ENCODE peak calls at places on chromosomes 7 and 10, in five cellular contexts. M is SK-N-SH, W is lower lobe of right lung, V is cardiac muscle cell, Z is foreskin fibroblast. F is an unnamed sample.

GRCh38 chr7:142181211-142181610 is 69.7 kb downstream of the MGAM2 start:
- DNase-seq in M (no peak), W (no peak), V (no peak), Z (no peak), F (no peak)

GRCh38 chr10:23192741-23193434 is 776 bp downstream of the PTF1A start:
- DNase-seq in M (peak; percentile 73), W (no peak), V (no peak), Z (no peak), F (no peak)

GRCh38 chr7:30816291-30817059 is 45.3 kb downstream of the MINDY4 start:
- DNase-seq in M (no peak), W (no peak), V (peak; percentile 74), Z (no peak), F (no peak)

GRCh38 chr7:123425246-123425645 is 109.1 kb downstream of the IQUB start:
- DNase-seq in M (no peak), W (no peak), V (no peak), Z (no peak), F (no peak)

GRCh38 chr7:99094369-99094768 is 49.5 kb downstream of the SMURF1 start:
- DNase-seq in M (no peak), W (no peak), V (no peak), Z (peak; percentile 16), F (no peak)

GRCh38 chr7:139682136-139683013 is 95.4 kb downstream of the HIPK2 start:
- DNase-seq in M (no peak), W (no peak), V (peak; percentile 54), Z (peak; percentile 75), F (no peak)

GRCh38 chr10:670038-670437 is 19.4 kb downstream of the DIP2C start:
- DNase-seq in M (no peak), W (no peak), V (no peak), Z (no peak), F (no peak)

GRCh38 chr7:23546897-23547572 is 15.3 kb upstream of the TRA2A start:
- DNase-seq in M (peak; percentile 83), W (peak; percentile 55), V (peak; percentile 95), Z (peak; percentile 74), F (peak; percentile 26)

GRCh38 chr10:35391153-35391953 is 55.0 kb downstream of the CCNY start:
- DNase-seq in M (no peak), W (no peak), V (no peak), Z (no peak), F (no peak)

GRCh38 chr7:20376796-20377195 is 46.1 kb downstream of the ITGB8 start:
- DNase-seq in M (no peak), W (no peak), V (no peak), Z (no peak), F (no peak)

GRCh38 chr7:137772748-137773147 is 74.0 kb downstream of the DGKI start:
- DNase-seq in M (no peak), W (no peak), V (peak; percentile 46), Z (peak; percentile 95), F (no peak)

GRCh38 chr10:33179056-33179455 is 155.4 kb downstream of the NRP1 start:
- DNase-seq in M (no peak), W (no peak), V (no peak), Z (no peak), F (no peak)

GRCh38 chr7:99267530-99268360 is 4.9 kb upstream of the MYH16 start:
- DNase-seq in M (no peak), W (no peak), V (peak; percentile 68), Z (peak; percentile 88), F (no peak)

GRCh38 chr10:99658622-99659030 is 683 bp upstream of the ENTPD7 start:
- DNase-seq in M (peak; percentile 31), W (peak; percentile 84), V (peak; percentile 50), Z (peak; percentile 41), F (no peak)

GRCh38 chr7:5495581-5496375 is 72.1 kb upstream of the TNRC18 start:
- DNase-seq in M (no peak), W (no peak), V (no peak), Z (no peak), F (no peak)

GRCh38 chr7:156173748-156174353 is 361.6 kb upstream of the SHH start:
- DNase-seq in M (no peak), W (no peak), V (no peak), Z (no peak), F (no peak)

GRCh38 chr10:75605096-75605495 is 173.7 kb downstream of the LRMDA start:
- DNase-seq in M (no peak), W (no peak), V (no peak), Z (no peak), F (no peak)

GRCh38 chr7:138075350-138075749 is 909 bp upstream of the AKR1D1 start:
- DNase-seq in M (no peak), W (no peak), V (no peak), Z (no peak), F (no peak)

GRCh38 chr7:12570529-12571461 is at the start of gene SCIN:
- DNase-seq in M (peak; percentile 73), W (peak; percentile 68), V (peak; percentile 22), Z (no peak), F (no peak)

GRCh38 chr10:119750391-119751230 is 24.8 kb downstream of the INPP5F start:
- DNase-seq in M (peak; percentile 75), W (peak; percentile 56), V (peak; percentile 89), Z (peak; percentile 68), F (no peak)

GRCh38 chr10:16441106-16441850 is 4.5 kb downstream of the PTER start:
- DNase-seq in M (peak; percentile 10), W (no peak), V (peak; percentile 11), Z (peak; percentile 27), F (no peak)

GRCh38 chr10:351770-352318 is 216.6 kb downstream of the ZMYND11 start:
- DNase-seq in M (no peak), W (no peak), V (no peak), Z (no peak), F (no peak)

GRCh38 chr7:108165726-108166125 is 35.6 kb upstream of the LAMB4 start:
- DNase-seq in M (no peak), W (no peak), V (peak; percentile 39), Z (no peak), F (no peak)

GRCh38 chr7:64888561-64888900 is 14.5 kb upstream of the ZNF273 start:
- DNase-seq in M (peak; percentile 31), W (no peak), V (no peak), Z (no peak), F (peak; percentile 3)

GRCh38 chr10:32976338-32976737 is 18.3 kb upstream of the ITGB1 start:
- DNase-seq in M (no peak), W (no peak), V (no peak), Z (no peak), F (no peak)

GRCh38 chr10:69065406-69066361 is 22.2 kb upstream of the SRGN start:
- DNase-seq in M (no peak), W (no peak), V (peak; percentile 93), Z (peak; percentile 40), F (no peak)

GRCh38 chr7:15130666-15131541 is 228.4 kb upstream of the DGKB start:
- DNase-seq in M (no peak), W (no peak), V (peak; percentile 49), Z (peak; percentile 28), F (no peak)

GRCh38 chr7:1674161-1675035 is 4.3 kb downstream of the ELFN1 start:
- DNase-seq in M (peak; percentile 27), W (peak; percentile 22), V (no peak), Z (no peak), F (no peak)

GRCh38 chr7:70681111-70681846 is 450.7 kb upstream of the GALNT17 start:
- DNase-seq in M (no peak), W (no peak), V (no peak), Z (no peak), F (no peak)

GRCh38 chr10:90224791-90225566 is 523.6 kb downstream of the KIF20B start:
- DNase-seq in M (no peak), W (no peak), V (peak; percentile 73), Z (no peak), F (no peak)

GRCh38 chr10:118986815-118987790 is 42.4 kb upstream of the NANOS1 start:
- DNase-seq in M (no peak), W (no peak), V (no peak), Z (no peak), F (no peak)

GRCh38 chr7:106999023-106999422 is 45.5 kb upstream of the PRKAR2B start:
- DNase-seq in M (no peak), W (no peak), V (peak; percentile 49), Z (no peak), F (no peak)

GRCh38 chr10:48594799-48595198 is 10.1 kb downstream of the ARHGAP22 start:
- DNase-seq in M (no peak), W (no peak), V (no peak), Z (no peak), F (no peak)

GRCh38 chr10:97771055-97771811 is 566 bp downstream of the SFRP5 start:
- DNase-seq in M (peak; percentile 84), W (no peak), V (peak; percentile 40), Z (peak; percentile 19), F (no peak)

DNA sequence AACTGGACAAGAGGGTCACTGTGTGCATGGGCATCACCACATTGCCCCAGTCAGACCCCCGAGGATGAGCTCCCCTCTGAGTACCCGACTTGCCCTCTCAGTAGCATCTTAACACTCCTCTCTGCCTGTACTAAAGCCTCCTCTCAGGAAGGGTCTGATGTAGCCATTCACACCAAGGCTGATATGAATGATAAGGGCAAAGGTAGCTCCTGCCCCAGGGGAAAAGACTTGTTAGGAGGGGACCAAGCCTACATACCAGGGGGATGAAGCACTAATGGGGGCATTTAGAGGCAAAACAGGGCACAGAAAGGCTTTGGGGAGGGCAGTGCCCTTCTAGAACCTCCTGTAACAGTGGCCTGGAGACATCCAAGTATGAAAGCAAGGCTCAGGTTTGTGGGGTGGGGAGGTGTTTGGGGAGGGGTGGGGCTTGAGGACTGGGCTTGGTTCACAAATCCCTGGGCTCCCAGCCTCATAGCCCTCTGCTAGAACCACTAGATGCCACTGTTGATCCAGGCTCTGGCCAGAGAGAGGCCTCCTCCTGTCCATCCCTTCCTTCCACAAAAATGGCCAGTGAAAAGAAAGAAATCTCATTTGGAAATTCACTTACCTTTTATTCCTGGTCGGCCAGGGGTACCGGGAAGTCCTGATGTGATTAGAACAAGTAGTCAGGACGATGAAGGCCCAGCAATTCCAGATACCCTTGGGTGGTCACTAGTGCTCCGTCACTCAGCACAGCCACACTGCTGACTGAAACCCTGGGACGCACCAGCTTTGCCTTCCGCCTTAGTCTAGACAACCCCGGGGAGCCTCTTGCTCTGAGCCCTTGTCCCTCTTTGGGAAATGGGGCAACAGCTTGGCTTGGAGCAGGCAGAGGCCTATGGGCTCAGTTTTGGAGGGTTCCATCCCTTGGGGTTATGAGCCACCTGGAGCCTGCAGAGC is 40.3 kb downstream of the COL17A1 start:
- DNase-seq in M (peak; percentile 74), W (no peak), V (peak; percentile 82), Z (peak; percentile 67), F (no peak)
- TF ChIP-seq CTCF in M (peak; percentile 77), W (peak; percentile 66), V (peak; percentile 87), Z (peak; percentile 90), F (peak; percentile 36)

DNA sequence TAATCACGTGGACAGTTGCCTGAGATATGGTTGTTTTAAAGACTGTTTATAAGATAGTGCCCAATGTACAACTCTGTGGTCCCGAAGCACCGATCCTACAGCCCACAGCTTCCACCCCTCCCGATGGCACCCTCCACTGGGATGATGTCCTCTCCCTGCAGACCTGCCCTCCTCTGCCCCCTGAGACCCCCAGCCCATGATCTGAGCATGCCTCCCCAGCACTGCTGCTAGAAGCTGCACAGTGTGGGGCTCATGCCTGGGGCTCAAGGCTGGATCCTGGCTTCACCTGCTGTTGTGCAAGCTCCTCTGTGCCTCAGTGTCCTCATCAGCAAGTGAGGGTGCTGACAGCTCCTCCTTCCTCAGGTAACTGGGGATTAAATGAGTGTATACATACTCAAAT is 254.7 kb upstream of the MKI67 start:
- DNase-seq in M (no peak), W (no peak), V (no peak), Z (no peak), F (no peak)
- TF ChIP-seq CTCF in M (no peak), W (no peak), V (no peak), Z (no peak), F (no peak)

GRCh38 chr7:45891462-45892402 is 3.4 kb downstream of the IGFBP1 start:
- DNase-seq in M (no peak), W (no peak), V (no peak), Z (no peak), F (no peak)
- TF ChIP-seq CTCF in M (no peak), W (no peak), V (no peak), Z (no peak), F (no peak)

GRCh38 chr7:31935115-31935514 is 135.1 kb downstream of the PDE1C start:
- DNase-seq in M (no peak), W (no peak), V (no peak), Z (no peak), F (no peak)
- TF ChIP-seq CTCF in M (no peak), W (no peak), V (no peak), Z (no peak), F (no peak)